ENCODE peak calls at places on chromosomes 6 and 20, in five cellular contexts. G is stimulated activated CD4-positive, alpha-beta T cell treated with anti-CD3 and anti-CD28 coated beads, Interleukin-2, amount 100 ng/mL, for 24 hours; F is hepatocyte; B is ascending aorta; C is Daoy. P is an unnamed sample.

GRCh38 chr6:33977606-33978438 is 168.1 kb downstream of the GRM4 start:
- DNase-seq in C (no peak), F (no peak), G (no peak), B (no peak), P (no peak)

GRCh38 chr6:164243949-164244348 is 829.4 kb downstream of the QKI start:
- DNase-seq in B (no peak), C (peak), F (no peak), G (no peak), P (no peak)

GRCh38 chr6:35710241-35710847 is 21.6 kb upstream of the FKBP5 start:
- DNase-seq in C (no peak), F (peak), G (peak), B (no peak), P (no peak)

GRCh38 chr20:37898301-37899104 is 4.4 kb upstream of the VSTM2L start:
- DNase-seq in F (no peak), G (no peak), C (peak), B (no peak), P (no peak)

GRCh38 chr6:155347800-155348199 is 33.5 kb upstream of the TFB1M start:
- DNase-seq in C (no peak), G (no peak), B (no peak), F (no peak), P (no peak)

GRCh38 chr20:62921119-62921687 is 5.1 kb downstream of the DIDO1 start:
- DNase-seq in G (peak), F (peak), B (no peak), C (peak), P (no peak)

GRCh38 chr20:25750765-25751696 is 54.4 kb upstream of the ZNF337 start:
- DNase-seq in C (peak), B (no peak), F (no peak), G (peak), P (no peak)

GRCh38 chr20:22577515-22578220 is 6.7 kb downstream of the FOXA2 start:
- DNase-seq in F (peak), B (no peak), C (peak), G (no peak), P (no peak)

GRCh38 chr6:22925920-22926587 is 356.7 kb downstream of the HDGFL1 start:
- DNase-seq in B (no peak), F (no peak), C (no peak), G (no peak), P (no peak)

GRCh38 chr6:144265390-144265789 is 19.7 kb upstream of the UTRN start:
- DNase-seq in F (peak), B (no peak), C (peak), G (no peak), P (no peak)

GRCh38 chr20:18694071-18694470 is 106.2 kb downstream of the DTD1 start:
- DNase-seq in C (no peak), B (no peak), F (no peak), G (no peak), P (no peak)

GRCh38 chr20:58640446-58640845 is 10.6 kb upstream of the STX16 start:
- DNase-seq in G (no peak), F (no peak), B (no peak), C (peak), P (no peak)

GRCh38 chr6:138429731-138430130 is 25.7 kb downstream of the HEBP2 start:
- DNase-seq in G (no peak), B (no peak), C (no peak), F (no peak), P (no peak)

GRCh38 chr6:31358302-31358701 is 1.3 kb upstream of the HLA-B start:
- DNase-seq in C (no peak), G (no peak), B (no peak), F (no peak), P (no peak)

GRCh38 chr20:63320616-63321147 is 27.7 kb downstream of the COL20A1 start:
- DNase-seq in C (no peak), B (no peak), F (no peak), G (no peak), P (no peak)

GRCh38 chr6:13048113-13048512 is 280.2 kb downstream of the TBC1D7 start:
- DNase-seq in G (no peak), F (no peak), B (no peak), C (peak), P (no peak)

GRCh38 chr6:104143757-104144156 is 716.0 kb downstream of the HACE1 start:
- DNase-seq in B (no peak), F (no peak), C (no peak), G (no peak), P (no peak)

GRCh38 chr6:55955684-55956083 is 80.3 kb upstream of the BMP5 start:
- DNase-seq in B (no peak), C (no peak), G (no peak), F (no peak), P (no peak)

GRCh38 chr6:21741221-21742109 is 147.9 kb downstream of the SOX4 start:
- DNase-seq in B (no peak), F (no peak), C (peak), G (no peak), P (no peak)

P was measured in esophagus squamous epithelium.